ENCODE peak calls at places on chromosome 21, in six cellular contexts. A is M059J, I is RCC 7860, K is HuH-7, U is DMS 273 treated with DMSO at 0.1 percent for 48 hours, L is choroid plexus epithelial cell. T is an unnamed sample.

GRCh38 chr21:41729701-41730368 is 37.0 kb downstream of the RIPK4 start:
- DNase-seq in L (no peak), K (no peak), U (no peak), A (no peak), I (no peak), T (no peak)

GRCh38 chr21:26916799-26917198 is 50.1 kb downstream of the ADAMTS5 start:
- DNase-seq in I (no peak), K (no peak), A (no peak), U (no peak), L (no peak), T (no peak)

GRCh38 chr21:25369524-25370300 is 237.6 kb downstream of the MRPL39 start:
- DNase-seq in L (peak), U (no peak), A (peak), I (peak), K (no peak), T (no peak)

GRCh38 chr21:34702341-34702807 is 33.6 kb downstream of the CLIC6 start:
- DNase-seq in U (no peak), K (no peak), L (peak), I (no peak), A (peak), T (no peak)

GRCh38 chr21:17786219-17787181 is 32.7 kb downstream of the C21orf91 start:
- DNase-seq in L (no peak), U (no peak), A (no peak), I (no peak), K (peak), T (no peak)

GRCh38 chr21:33105088-33105487 is 35.1 kb downstream of the OLIG1 start:
- DNase-seq in U (no peak), K (no peak), L (no peak), A (no peak), I (no peak), T (no peak)

GRCh38 chr21:45295576-45296365 is 8.1 kb upstream of the POFUT2 start:
- DNase-seq in I (no peak), L (peak), U (no peak), K (no peak), A (peak), T (no peak)

GRCh38 chr21:45986316-45987051 is 4.9 kb downstream of the COL6A1 start:
- DNase-seq in U (no peak), L (no peak), A (no peak), K (no peak), I (no peak), T (no peak)

GRCh38 chr21:41207401-41208388 is 39.7 kb downstream of the BACE2 start:
- DNase-seq in L (peak), U (no peak), I (peak), K (no peak), A (no peak), T (no peak)

GRCh38 chr21:36700295-36700960 is 1.5 kb downstream of the SIM2 start:
- DNase-seq in I (no peak), L (no peak), K (no peak), A (no peak), U (no peak), T (no peak)

GRCh38 chr21:37253991-37254390 is 13.1 kb downstream of the VPS26C start:
- DNase-seq in I (no peak), K (no peak), A (no peak), L (no peak), U (peak), T (no peak)

GRCh38 chr21:28639742-28640141 is 352.9 kb downstream of the LTN1 start:
- DNase-seq in K (no peak), I (no peak), A (no peak), L (peak), U (no peak), T (no peak)

GRCh38 chr21:40603774-40604173 is 243.2 kb downstream of the DSCAM start:
- DNase-seq in U (no peak), K (no peak), L (no peak), I (no peak), A (no peak), T (no peak)

GRCh38 chr21:25997788-25998611 is 172.6 kb downstream of the APP start:
- DNase-seq in L (no peak), I (no peak), A (no peak), K (peak), U (no peak), T (no peak)

GRCh38 chr21:32713726-32714125 is 14.1 kb downstream of the SYNJ1 start:
- DNase-seq in I (no peak), A (no peak), U (no peak), K (no peak), L (no peak), T (no peak)

GRCh38 chr21:38810034-38810825 is 4.5 kb downstream of the ETS2 start:
- DNase-seq in K (no peak), I (no peak), A (no peak), U (no peak), L (no peak), T (no peak)

GRCh38 chr21:42652527-42653491 is 612 bp upstream of the PDE9A start:
- DNase-seq in U (no peak), I (no peak), L (peak), K (peak), A (peak), T (no peak)

GRCh38 chr21:45963225-45963555 is 18.4 kb upstream of the COL6A1 start:
- DNase-seq in K (no peak), L (peak), I (no peak), U (no peak), A (no peak), T (no peak)

GRCh38 chr21:16588433-16588860 is 858.7 kb downstream of the USP25 start:
- DNase-seq in L (peak), I (peak), K (no peak), U (no peak), A (peak), T (no peak)

GRCh38 chr21:33821580-33822322 is 93.9 kb downstream of the ATP5PO start:
- DNase-seq in A (peak), L (peak), I (no peak), U (no peak), K (peak), T (no peak)

GRCh38 chr21:18622383-18622782 is 218.8 kb upstream of the TMPRSS15 start:
- DNase-seq in K (no peak), L (peak), U (no peak), I (no peak), A (no peak), T (no peak)

GRCh38 chr21:45098867-45099266 is 24.5 kb downstream of the ADARB1 start:
- DNase-seq in L (peak), U (peak), A (peak), K (peak), I (no peak), T (no peak)

GRCh38 chr21:42564561-42564971 is 50.9 kb downstream of the SLC37A1 start:
- DNase-seq in A (no peak), U (no peak), I (no peak), K (no peak), L (no peak), T (no peak)

GRCh38 chr21:36429672-36430546 is 44.7 kb downstream of the CHAF1B start:
- DNase-seq in U (no peak), L (peak), K (peak), A (peak), I (peak), T (peak)

GRCh38 chr21:41612674-41613250 is 104.8 kb upstream of the TMPRSS2 start:
- DNase-seq in L (peak), A (peak), K (peak), I (peak), U (no peak), T (no peak)

GRCh38 chr21:44930543-44930981 is 9.3 kb upstream of the SLX9 start:
- DNase-seq in A (no peak), U (no peak), L (no peak), K (no peak), I (no peak), T (peak)

GRCh38 chr21:35015435-35016024 is 33.6 kb downstream of the RUNX1 start:
- DNase-seq in A (no peak), L (no peak), K (no peak), U (no peak), I (no peak), T (no peak)

GRCh38 chr21:33731447-33731846 is 89.1 kb downstream of the ITSN1 start:
- DNase-seq in L (peak), I (no peak), U (no peak), K (no peak), A (no peak), T (no peak)

GRCh38 chr21:45385549-45386050 is 19.4 kb upstream of the COL18A1 start:
- DNase-seq in L (no peak), A (no peak), K (no peak), I (no peak), U (no peak), T (no peak)

GRCh38 chr21:33112151-33112550 is 42.2 kb downstream of the OLIG1 start:
- DNase-seq in L (no peak), U (no peak), A (no peak), K (no peak), I (no peak), T (no peak)